ENCODE peak calls at places on chromosomes 1 and 21, in nine cellular contexts. T, D, K, W, S, M, V, X and C are unnamed samples.

GRCh38 chr1:71031426-71031825 is 16.2 kb downstream of the PTGER3 start:
- DNase-seq in T (no peak), D (no peak), K (no peak), W (no peak), S (no peak), M (no peak), V (no peak), X (no peak), C (no peak)

GRCh38 chr1:155128755-155129473 is 1.2 kb downstream of the EFNA1 start:
- DNase-seq in T (peak), D (no peak), K (peak), W (no peak), S (no peak), M (peak), V (no peak), X (peak), C (peak)

GRCh38 chr21:42063578-42064521 is 7.3 kb upstream of the UMODL1 start:
- DNase-seq in T (no peak), D (peak), K (no peak), W (peak), S (no peak), M (peak), V (peak), X (no peak), C (no peak)

GRCh38 chr1:172623748-172624147 is 35.2 kb upstream of the FASLG start:
- DNase-seq in T (no peak), D (no peak), K (no peak), W (no peak), S (no peak), M (no peak), V (no peak), X (no peak), C (no peak)

GRCh38 chr1:93817819-93818569 is 61.0 kb downstream of the DNTTIP2 start:
- DNase-seq in T (no peak), D (no peak), K (no peak), W (peak), S (no peak), M (no peak), V (no peak), X (no peak), C (no peak)

GRCh38 chr21:33856893-33857527 is 58.6 kb downstream of the ATP5PO start:
- DNase-seq in T (no peak), D (no peak), K (no peak), W (no peak), S (no peak), M (peak), V (no peak), X (no peak), C (no peak)

GRCh38 chr1:13817906-13818305 is 117.9 kb downstream of the PRDM2 start:
- DNase-seq in T (no peak), D (no peak), K (no peak), W (no peak), S (no peak), M (no peak), V (no peak), X (no peak), C (no peak)

GRCh38 chr1:224786533-224787249 is 142.8 kb upstream of the DNAH14 start:
- DNase-seq in T (no peak), D (no peak), K (no peak), W (no peak), S (no peak), M (no peak), V (no peak), X (no peak), C (no peak)

GRCh38 chr1:247331172-247331525 is 518 bp downstream of the ZNF496 start:
- DNase-seq in T (peak), D (peak), K (peak), W (peak), S (peak), M (peak), V (peak), X (peak), C (peak)

GRCh38 chr1:227545361-227545760 is 18.0 kb upstream of the ZNF678 start:
- DNase-seq in T (no peak), D (no peak), K (no peak), W (no peak), S (no peak), M (no peak), V (no peak), X (no peak), C (no peak)

GRCh38 chr1:53402891-53403655 is 56.1 kb upstream of the DMRTB1 start:
- DNase-seq in T (no peak), D (no peak), K (no peak), W (no peak), S (no peak), M (no peak), V (no peak), X (no peak), C (no peak)

GRCh38 chr1:62869217-62869754 is 85.4 kb downstream of the ATG4C start:
- DNase-seq in T (no peak), D (no peak), K (no peak), W (no peak), S (no peak), M (no peak), V (no peak), X (no peak), C (no peak)

GRCh38 chr1:44318097-44319088 is 36.7 kb downstream of the ERI3 start:
- DNase-seq in T (no peak), D (peak), K (no peak), W (peak), S (no peak), M (peak), V (peak), X (no peak), C (peak)

GRCh38 chr1:174262747-174263241 is 103.5 kb downstream of the RABGAP1L start:
- DNase-seq in T (peak), D (no peak), K (no peak), W (no peak), S (peak), M (peak), V (no peak), X (no peak), C (peak)

GRCh38 chr1:204288061-204288588 is 71.6 kb downstream of the PLEKHA6 start:
- DNase-seq in T (no peak), D (no peak), K (peak), W (no peak), S (peak), M (peak), V (no peak), X (no peak), C (no peak)

GRCh38 chr1:76269175-76269574 is 194.6 kb downstream of the ST6GALNAC3 start:
- DNase-seq in T (no peak), D (no peak), K (no peak), W (no peak), S (peak), M (peak), V (no peak), X (no peak), C (no peak)

GRCh38 chr1:18907021-18907913 is 4.9 kb upstream of the ALDH4A1 start:
- DNase-seq in T (no peak), D (peak), K (peak), W (peak), S (peak), M (peak), V (peak), X (peak), C (peak)

GRCh38 chr1:117573386-117574040 is 32.3 kb upstream of the TENT5C start:
- DNase-seq in T (no peak), D (no peak), K (no peak), W (no peak), S (no peak), M (no peak), V (no peak), X (no peak), C (no peak)

GRCh38 chr1:218930879-218931278 is 242.8 kb upstream of the LYPLAL1 start:
- DNase-seq in T (no peak), D (no peak), K (no peak), W (no peak), S (peak), M (no peak), V (no peak), X (no peak), C (no peak)

GRCh38 chr1:234529661-234530237 is 50.8 kb upstream of the TARBP1 start:
- DNase-seq in T (no peak), D (no peak), K (no peak), W (no peak), S (no peak), M (no peak), V (no peak), X (no peak), C (no peak)

GRCh38 chr21:16492356-16492755 is 762.6 kb downstream of the USP25 start:
- DNase-seq in T (no peak), D (no peak), K (no peak), W (no peak), S (no peak), M (no peak), V (no peak), X (no peak), C (no peak)

GRCh38 chr1:207808322-207808705 is 56.5 kb downstream of the CD46 start:
- DNase-seq in T (no peak), D (no peak), K (no peak), W (no peak), S (no peak), M (no peak), V (no peak), X (no peak), C (no peak)

GRCh38 chr1:15034656-15035055 is 118.9 kb upstream of the TMEM51 start:
- DNase-seq in T (no peak), D (no peak), K (no peak), W (no peak), S (no peak), M (no peak), V (no peak), X (no peak), C (no peak)

GRCh38 chr1:67945733-67946374 is 104.6 kb downstream of the DIRAS3 start:
- DNase-seq in T (no peak), D (no peak), K (peak), W (no peak), S (no peak), M (no peak), V (no peak), X (no peak), C (no peak)